ENCODE peak calls at places on chromosome 3, in seven cellular contexts. One of them, this sample, is unnamed. For H3K36me3 and H3K27me3, the result is how much of the 10 kb centered on the place peaks cover.

GRCh38 chr3:123739754-123740153 is 144.4 kb downstream of the MYLK start:
- DNase-seq in brain microvascular endothelial cell: peak
- DNase-seq in Peyer's patch: no peak
- DNase-seq in pancreas: no peak
- DNase-seq in GM23338: no peak
- DNase-seq in heart left ventricle: no peak
- DNase-seq in SK-N-SH: no peak
- DNase-seq in this sample: peak

GRCh38 chr3:56664823-56665222 is 18.2 kb downstream of the TASOR start:
- DNase-seq in brain microvascular endothelial cell: no peak
- DNase-seq in Peyer's patch: no peak
- DNase-seq in pancreas: no peak
- DNase-seq in GM23338: no peak
- DNase-seq in heart left ventricle: no peak
- DNase-seq in SK-N-SH: no peak
- DNase-seq in this sample: no peak

GRCh38 chr3:190070623-190071347 is 49.9 kb downstream of the P3H2 start:
- DNase-seq in brain microvascular endothelial cell: no peak
- DNase-seq in Peyer's patch: no peak
- DNase-seq in pancreas: no peak
- DNase-seq in GM23338: no peak
- DNase-seq in heart left ventricle: no peak
- DNase-seq in SK-N-SH: no peak
- DNase-seq in this sample: no peak

GRCh38 chr3:107846282-107846852 is 244.5 kb downstream of the CD47 start:
- DNase-seq in brain microvascular endothelial cell: peak
- DNase-seq in Peyer's patch: peak
- DNase-seq in pancreas: peak
- DNase-seq in GM23338: peak
- DNase-seq in heart left ventricle: peak
- DNase-seq in SK-N-SH: no peak
- DNase-seq in this sample: peak

GRCh38 chr3:52859686-52860423 is 25.0 kb upstream of the MUSTN1 start:
- DNase-seq in brain microvascular endothelial cell: no peak
- DNase-seq in Peyer's patch: no peak
- DNase-seq in pancreas: no peak
- DNase-seq in GM23338: no peak
- DNase-seq in heart left ventricle: no peak
- DNase-seq in SK-N-SH: no peak
- DNase-seq in this sample: no peak

GRCh38 chr3:134320749-134321148 is 53.5 kb downstream of the AMOTL2 start:
- DNase-seq in brain microvascular endothelial cell: no peak
- DNase-seq in Peyer's patch: no peak
- DNase-seq in pancreas: no peak
- DNase-seq in GM23338: no peak
- DNase-seq in heart left ventricle: no peak
- DNase-seq in SK-N-SH: no peak
- DNase-seq in this sample: peak

GRCh38 chr3:73150369-73150768 is 88.9 kb downstream of the EBLN2 start:
- DNase-seq in brain microvascular endothelial cell: no peak
- DNase-seq in Peyer's patch: no peak
- DNase-seq in pancreas: no peak
- DNase-seq in GM23338: no peak
- DNase-seq in heart left ventricle: no peak
- DNase-seq in SK-N-SH: no peak
- DNase-seq in this sample: no peak

GRCh38 chr3:122786067-122786466 is 7.6 kb downstream of the HSPBAP1 start:
- DNase-seq in brain microvascular endothelial cell: peak
- DNase-seq in Peyer's patch: no peak
- DNase-seq in pancreas: no peak
- DNase-seq in GM23338: no peak
- DNase-seq in heart left ventricle: no peak
- DNase-seq in SK-N-SH: no peak
- DNase-seq in this sample: peak

GRCh38 chr3:179149239-179149887 is 1.2 kb downstream of the PIK3CA start:
- DNase-seq in brain microvascular endothelial cell: peak
- DNase-seq in Peyer's patch: no peak
- DNase-seq in pancreas: no peak
- DNase-seq in GM23338: peak
- DNase-seq in heart left ventricle: no peak
- DNase-seq in SK-N-SH: no peak
- DNase-seq in this sample: peak

GRCh38 chr3:35709691-35710090 is 70.4 kb downstream of the ARPP21 start:
- DNase-seq in brain microvascular endothelial cell: no peak
- DNase-seq in Peyer's patch: no peak
- DNase-seq in pancreas: no peak
- DNase-seq in GM23338: peak
- DNase-seq in heart left ventricle: no peak
- DNase-seq in SK-N-SH: no peak
- DNase-seq in this sample: no peak

GRCh38 chr3:126665221-126665936 is 10.5 kb upstream of the TXNRD3 start:
- DNase-seq in brain microvascular endothelial cell: no peak
- DNase-seq in Peyer's patch: peak
- DNase-seq in pancreas: no peak
- DNase-seq in GM23338: no peak
- DNase-seq in heart left ventricle: no peak
- DNase-seq in SK-N-SH: no peak
- DNase-seq in this sample: peak

GRCh38 chr3:38644662-38645053 is 4.8 kb downstream of the SCN5A start:
- DNase-seq in brain microvascular endothelial cell: no peak
- DNase-seq in Peyer's patch: no peak
- DNase-seq in pancreas: no peak
- DNase-seq in GM23338: no peak
- DNase-seq in heart left ventricle: no peak
- DNase-seq in SK-N-SH: peak
- DNase-seq in this sample: no peak

GRCh38 chr3:8560608-8561007 is 59.0 kb downstream of the LMCD1 start:
- DNase-seq in brain microvascular endothelial cell: peak
- DNase-seq in Peyer's patch: no peak
- DNase-seq in pancreas: no peak
- DNase-seq in GM23338: no peak
- DNase-seq in heart left ventricle: no peak
- DNase-seq in SK-N-SH: no peak
- DNase-seq in this sample: no peak

GRCh38 chr3:57706462-57706861 is 13.6 kb upstream of the DENND6A start:
- DNase-seq in brain microvascular endothelial cell: peak
- DNase-seq in Peyer's patch: no peak
- DNase-seq in pancreas: no peak
- DNase-seq in GM23338: no peak
- DNase-seq in heart left ventricle: no peak
- DNase-seq in SK-N-SH: no peak
- DNase-seq in this sample: peak

GRCh38 chr3:83302091-83302490 is 1540.6 kb upstream of the GBE1 start:
- DNase-seq in brain microvascular endothelial cell: no peak
- DNase-seq in Peyer's patch: no peak
- DNase-seq in pancreas: no peak
- DNase-seq in GM23338: no peak
- DNase-seq in heart left ventricle: no peak
- DNase-seq in SK-N-SH: no peak
- DNase-seq in this sample: no peak

GRCh38 chr3:93973160-93974126 is at the start of gene PROS1:
- DNase-seq in brain microvascular endothelial cell: peak
- DNase-seq in Peyer's patch: peak
- DNase-seq in pancreas: peak
- DNase-seq in GM23338: peak
- DNase-seq in heart left ventricle: peak
- DNase-seq in SK-N-SH: peak
- DNase-seq in this sample: peak

GRCh38 chr3:72655758-72656157 is 192.5 kb downstream of the SHQ1 start:
- DNase-seq in brain microvascular endothelial cell: no peak
- DNase-seq in Peyer's patch: no peak
- DNase-seq in pancreas: no peak
- DNase-seq in GM23338: peak
- DNase-seq in heart left ventricle: no peak
- DNase-seq in SK-N-SH: no peak
- DNase-seq in this sample: no peak

GRCh38 chr3:126360046-126360713 is 3.0 kb upstream of the KLF15 start:
- DNase-seq in brain microvascular endothelial cell: no peak
- DNase-seq in Peyer's patch: no peak
- DNase-seq in pancreas: peak
- DNase-seq in GM23338: no peak
- DNase-seq in heart left ventricle: peak
- DNase-seq in SK-N-SH: no peak
- DNase-seq in this sample: no peak

GRCh38 chr3:17307482-17307881 is 422.7 kb downstream of the PLCL2 start:
- DNase-seq in brain microvascular endothelial cell: no peak
- DNase-seq in Peyer's patch: no peak
- DNase-seq in pancreas: no peak
- DNase-seq in GM23338: no peak
- DNase-seq in heart left ventricle: no peak
- DNase-seq in SK-N-SH: no peak
- DNase-seq in this sample: no peak

GRCh38 chr3:14962762-14963161 is 15.4 kb downstream of the NR2C2 start:
- DNase-seq in brain microvascular endothelial cell: peak
- DNase-seq in Peyer's patch: no peak
- DNase-seq in pancreas: no peak
- DNase-seq in GM23338: no peak
- DNase-seq in heart left ventricle: no peak
- DNase-seq in SK-N-SH: no peak
- DNase-seq in this sample: no peak

GRCh38 chr3:72523409-72524172 is 324.7 kb downstream of the SHQ1 start:
- DNase-seq in brain microvascular endothelial cell: no peak
- DNase-seq in Peyer's patch: peak
- DNase-seq in pancreas: no peak
- DNase-seq in GM23338: no peak
- DNase-seq in heart left ventricle: no peak
- DNase-seq in SK-N-SH: no peak
- DNase-seq in this sample: no peak

DNA sequence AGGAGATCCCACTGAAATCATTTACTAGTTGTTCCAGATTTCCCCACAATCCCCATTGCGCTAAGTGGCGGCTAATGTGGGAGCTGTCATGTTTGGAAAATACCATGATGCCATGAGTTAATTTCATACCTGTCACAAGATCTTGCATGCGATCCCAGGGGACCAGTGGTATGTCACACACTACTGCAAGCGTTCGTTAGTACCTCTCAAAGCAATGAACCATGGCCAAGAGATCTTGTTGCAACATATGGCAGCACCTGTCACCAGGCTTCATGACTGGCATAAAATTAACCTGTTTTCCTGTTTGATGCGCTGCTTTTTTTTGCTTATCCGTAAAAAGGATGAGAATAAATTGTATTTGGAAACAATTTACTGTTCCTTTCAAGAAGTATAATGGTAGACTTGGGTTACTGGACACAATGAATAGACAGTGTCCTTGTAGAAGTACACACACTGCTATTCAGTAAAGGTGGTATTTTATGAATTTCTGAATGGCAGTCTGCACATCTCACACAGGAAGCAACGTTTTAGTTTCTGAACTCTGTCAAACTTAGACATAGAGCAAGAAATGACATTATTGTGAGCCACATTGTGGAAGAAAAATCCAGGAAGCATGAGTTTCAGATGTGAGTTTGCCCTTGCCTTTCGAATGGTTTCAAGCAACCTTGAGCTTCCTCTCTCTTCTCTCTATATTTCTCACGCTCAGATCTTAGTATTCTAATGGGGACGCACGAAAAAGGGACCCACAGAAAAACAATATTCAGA is 81.9 kb downstream of the CHL1 start:
- DNase-seq in brain microvascular endothelial cell: no peak
- DNase-seq in Peyer's patch: no peak
- DNase-seq in pancreas: no peak
- DNase-seq in GM23338: no peak
- DNase-seq in heart left ventricle: no peak
- DNase-seq in SK-N-SH: no peak
- DNase-seq in this sample: no peak
- H3K36me3 ChIP-seq in brain microvascular endothelial cell: under half
- H3K36me3 ChIP-seq in Peyer's patch: under half
- H3K36me3 ChIP-seq in pancreas: under half
- H3K36me3 ChIP-seq in GM23338: under half
- H3K36me3 ChIP-seq in heart left ventricle: under half
- H3K36me3 ChIP-seq in SK-N-SH: under half
- H3K36me3 ChIP-seq in this sample: under half

GRCh38 chr3:195087321-195087720 is 183.6 kb downstream of the XXYLT1 start:
- DNase-seq in brain microvascular endothelial cell: no peak
- DNase-seq in Peyer's patch: no peak
- DNase-seq in pancreas: peak
- DNase-seq in GM23338: peak
- DNase-seq in heart left ventricle: peak
- DNase-seq in SK-N-SH: no peak
- DNase-seq in this sample: no peak
- H3K4me3 ChIP-seq in brain microvascular endothelial cell: peak
- H3K4me3 ChIP-seq in Peyer's patch: peak
- H3K4me3 ChIP-seq in pancreas: peak
- H3K4me3 ChIP-seq in GM23338: peak
- H3K4me3 ChIP-seq in heart left ventricle: no peak
- H3K4me3 ChIP-seq in SK-N-SH: no peak
- H3K4me3 ChIP-seq in this sample: no peak

GRCh38 chr3:62366093-62366419 is 7.3 kb downstream of the FEZF2 start:
- DNase-seq in brain microvascular endothelial cell: no peak
- DNase-seq in Peyer's patch: no peak
- DNase-seq in pancreas: no peak
- DNase-seq in GM23338: no peak
- DNase-seq in heart left ventricle: no peak
- DNase-seq in SK-N-SH: no peak
- DNase-seq in this sample: no peak

GRCh38 chr3:62361261-62361660 is 12.1 kb downstream of the FEZF2 start:
- DNase-seq in brain microvascular endothelial cell: no peak
- DNase-seq in Peyer's patch: no peak
- DNase-seq in pancreas: no peak
- DNase-seq in GM23338: no peak
- DNase-seq in heart left ventricle: no peak
- DNase-seq in SK-N-SH: no peak
- DNase-seq in this sample: no peak

GRCh38 chr3:62365311-62366092 is 7.8 kb downstream of the FEZF2 start:
- DNase-seq in brain microvascular endothelial cell: no peak
- DNase-seq in Peyer's patch: no peak
- DNase-seq in pancreas: no peak
- DNase-seq in GM23338: peak
- DNase-seq in heart left ventricle: no peak
- DNase-seq in SK-N-SH: no peak
- DNase-seq in this sample: no peak

GRCh38 chr3:62363275-62363674 is 10.1 kb downstream of the FEZF2 start:
- DNase-seq in brain microvascular endothelial cell: no peak
- DNase-seq in Peyer's patch: no peak
- DNase-seq in pancreas: no peak
- DNase-seq in GM23338: no peak
- DNase-seq in heart left ventricle: no peak
- DNase-seq in SK-N-SH: no peak
- DNase-seq in this sample: no peak

DNA sequence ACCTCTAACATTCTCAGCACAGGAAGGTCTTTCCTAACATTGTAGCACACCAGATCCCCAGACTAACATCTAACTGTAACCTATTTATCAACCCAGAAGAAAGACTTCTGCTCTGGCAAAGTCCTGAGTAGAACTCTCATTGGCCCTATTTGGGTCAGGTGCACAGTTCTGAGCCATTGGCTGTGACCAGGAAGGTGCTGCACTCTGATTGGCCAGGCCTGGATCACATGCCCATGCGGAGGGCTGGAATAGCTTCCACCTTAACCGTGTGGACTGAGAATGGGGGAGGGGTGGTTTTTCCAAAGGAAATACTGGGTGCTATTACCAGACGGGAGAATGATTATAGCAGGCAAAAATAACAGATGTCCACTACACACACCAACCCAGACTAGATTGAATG is 11.5 kb downstream of the FEZF2 start:
- DNase-seq in brain microvascular endothelial cell: no peak
- DNase-seq in Peyer's patch: no peak
- DNase-seq in pancreas: no peak
- DNase-seq in GM23338: peak
- DNase-seq in heart left ventricle: no peak
- DNase-seq in SK-N-SH: no peak
- DNase-seq in this sample: no peak
- H3K27me3 ChIP-seq in brain microvascular endothelial cell: under half
- H3K27me3 ChIP-seq in Peyer's patch: under half
- H3K27me3 ChIP-seq in pancreas: under half
- H3K27me3 ChIP-seq in GM23338: half or more
- H3K27me3 ChIP-seq in heart left ventricle: half or more
- H3K27me3 ChIP-seq in SK-N-SH: under half
- H3K27me3 ChIP-seq in this sample: under half

GRCh38 chr3:184142199-184142598 is 7.0 kb downstream of the EIF2B5 start:
- DNase-seq in brain microvascular endothelial cell: no peak
- DNase-seq in Peyer's patch: no peak
- DNase-seq in pancreas: no peak
- DNase-seq in GM23338: no peak
- DNase-seq in heart left ventricle: no peak
- DNase-seq in SK-N-SH: no peak
- DNase-seq in this sample: no peak
- H3K36me3 ChIP-seq in brain microvascular endothelial cell: half or more
- H3K36me3 ChIP-seq in Peyer's patch: under half
- H3K36me3 ChIP-seq in pancreas: under half
- H3K36me3 ChIP-seq in GM23338: under half
- H3K36me3 ChIP-seq in heart left ventricle: half or more
- H3K36me3 ChIP-seq in SK-N-SH: under half
- H3K36me3 ChIP-seq in this sample: half or more